ENCODE peak calls at places on chromosome 10, in four cellular contexts. One of them, this sample, is unnamed.

GRCh38 chr10:113053881-113054280 is 103.8 kb downstream of the TCF7L2 start:
- DNase-seq in HepG2: no peak
- DNase-seq in WTC11: peak; percentile 67
- DNase-seq in K562: no peak
- DNase-seq in this sample: no peak

GRCh38 chr10:44380829-44381600 is 3.9 kb downstream of the CXCL12 start:
- DNase-seq in HepG2: no peak
- DNase-seq in WTC11: no peak
- DNase-seq in K562: no peak
- DNase-seq in this sample: no peak

GRCh38 chr10:18601321-18601720 is 50.1 kb downstream of the NSUN6 start:
- DNase-seq in K562: no peak
- DNase-seq in HepG2: no peak
- DNase-seq in WTC11: no peak
- DNase-seq in this sample: no peak

GRCh38 chr10:103872137-103872933 is 17.0 kb upstream of the SH3PXD2A start:
- DNase-seq in K562: no peak
- DNase-seq in HepG2: no peak
- DNase-seq in WTC11: no peak
- DNase-seq in this sample: no peak

GRCh38 chr10:60238408-60239100 is 151.1 kb downstream of the ANK3 start:
- DNase-seq in HepG2: no peak
- DNase-seq in WTC11: peak; percentile 36
- DNase-seq in K562: no peak
- DNase-seq in this sample: peak; percentile 11

GRCh38 chr10:103104721-103105120 is 88.4 kb downstream of the NT5C2 start:
- DNase-seq in WTC11: no peak
- DNase-seq in K562: no peak
- DNase-seq in HepG2: no peak
- DNase-seq in this sample: no peak

GRCh38 chr10:60208676-60209269 is 180.9 kb downstream of the ANK3 start:
- DNase-seq in HepG2: peak; percentile 18
- DNase-seq in WTC11: no peak
- DNase-seq in K562: peak; percentile 32
- DNase-seq in this sample: peak; percentile 20

GRCh38 chr10:123622381-123622780 is 43.8 kb upstream of the GPR26 start:
- DNase-seq in K562: no peak
- DNase-seq in HepG2: no peak
- DNase-seq in WTC11: no peak
- DNase-seq in this sample: no peak

GRCh38 chr10:12823361-12823760 is 178.2 kb downstream of the CCDC3 start:
- DNase-seq in K562: no peak
- DNase-seq in WTC11: no peak
- DNase-seq in HepG2: no peak
- DNase-seq in this sample: no peak

GRCh38 chr10:12814166-12814565 is 187.3 kb downstream of the CCDC3 start:
- DNase-seq in WTC11: no peak
- DNase-seq in HepG2: no peak
- DNase-seq in K562: no peak
- DNase-seq in this sample: no peak

GRCh38 chr10:12819656-12820055 is 181.9 kb downstream of the CCDC3 start:
- DNase-seq in HepG2: no peak
- DNase-seq in WTC11: no peak
- DNase-seq in K562: no peak
- DNase-seq in this sample: no peak

GRCh38 chr10:12822374-12823170 is 178.9 kb downstream of the CCDC3 start:
- DNase-seq in K562: no peak
- DNase-seq in WTC11: no peak
- DNase-seq in HepG2: no peak
- DNase-seq in this sample: no peak

DNA sequence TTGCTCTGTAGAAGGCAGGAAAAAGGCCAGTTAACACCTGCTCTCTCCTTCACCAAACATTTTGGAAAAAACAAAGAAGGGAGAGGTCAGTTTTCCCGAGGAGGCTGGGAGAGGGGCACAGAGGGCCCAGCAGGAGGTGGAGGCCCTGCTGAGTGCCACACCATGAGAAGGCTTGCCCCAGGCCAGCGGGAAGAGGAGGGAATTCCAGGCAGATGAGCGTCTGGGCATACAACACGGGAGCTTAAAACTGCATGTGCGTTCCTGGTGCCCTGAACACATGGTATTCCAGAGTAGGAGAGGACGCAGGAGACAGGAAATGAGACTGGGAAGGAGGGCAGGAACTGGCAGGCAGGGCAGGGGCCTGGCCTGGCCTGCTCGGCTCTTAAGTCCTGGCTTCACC is 182.4 kb downstream of the CCDC3 start:
- DNase-seq in K562: no peak
- DNase-seq in HepG2: no peak
- DNase-seq in WTC11: no peak
- DNase-seq in this sample: no peak
- TF ChIP-seq ELF4 in K562: no peak
- TF ChIP-seq ELF4 in HepG2: no peak
- TF ChIP-seq ELF4 in WTC11: no peak
- TF ChIP-seq ELF4 in this sample: no peak

DNA sequence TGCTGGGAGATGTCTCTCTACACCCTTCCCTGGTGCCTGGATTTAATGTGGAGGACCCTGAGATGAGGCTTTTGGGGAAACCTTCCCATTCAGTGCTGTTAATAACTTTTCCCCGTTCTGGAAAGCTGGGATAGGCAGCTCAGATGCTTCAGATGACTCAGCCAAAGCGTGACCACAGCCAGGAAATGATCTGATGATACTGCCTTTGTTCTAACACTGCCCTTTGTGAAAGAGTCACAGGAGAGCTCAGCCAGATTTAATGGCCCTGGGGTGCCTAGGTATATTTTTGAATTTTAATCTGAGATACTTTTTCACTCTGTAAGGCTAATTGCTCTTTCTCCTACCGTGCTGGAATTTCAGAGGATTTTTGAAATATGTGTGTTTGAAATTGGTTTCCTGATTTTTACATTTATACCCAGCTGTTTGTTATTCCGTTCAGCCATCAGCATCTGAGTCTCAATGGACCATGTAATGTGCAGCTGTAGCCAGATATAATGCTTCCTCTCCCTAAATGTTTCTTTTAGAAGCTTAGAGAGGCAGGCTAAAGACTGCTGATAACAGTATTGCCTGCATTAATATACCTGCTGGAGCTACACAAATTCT is 17.7 kb downstream of the CELF2 start:
- DNase-seq in K562: no peak
- DNase-seq in WTC11: no peak
- DNase-seq in HepG2: no peak
- DNase-seq in this sample: no peak
- TF ChIP-seq ELF4 in K562: no peak
- TF ChIP-seq ELF4 in WTC11: no peak
- TF ChIP-seq ELF4 in HepG2: no peak
- TF ChIP-seq ELF4 in this sample: no peak

GRCh38 chr10:48519731-48520506 is 85.0 kb downstream of the ARHGAP22 start:
- DNase-seq in HepG2: no peak
- DNase-seq in WTC11: no peak
- DNase-seq in K562: no peak
- DNase-seq in this sample: no peak

GRCh38 chr10:48517911-48518321 is 87.0 kb downstream of the ARHGAP22 start:
- DNase-seq in HepG2: no peak
- DNase-seq in K562: no peak
- DNase-seq in WTC11: no peak
- DNase-seq in this sample: no peak

GRCh38 chr10:48518926-48519730 is 85.7 kb downstream of the ARHGAP22 start:
- DNase-seq in K562: no peak
- DNase-seq in WTC11: no peak
- DNase-seq in HepG2: no peak
- DNase-seq in this sample: no peak

GRCh38 chr10:48517482-48517881 is 87.4 kb downstream of the ARHGAP22 start:
- DNase-seq in K562: no peak
- DNase-seq in WTC11: no peak
- DNase-seq in HepG2: no peak
- DNase-seq in this sample: no peak

GRCh38 chr10:48518412-48518811 is 86.5 kb downstream of the ARHGAP22 start:
- DNase-seq in K562: no peak
- DNase-seq in WTC11: no peak
- DNase-seq in HepG2: no peak
- DNase-seq in this sample: no peak
- TF ChIP-seq ELF4 in K562: no peak
- TF ChIP-seq ELF4 in WTC11: no peak
- TF ChIP-seq ELF4 in HepG2: no peak
- TF ChIP-seq ELF4 in this sample: no peak

DNA sequence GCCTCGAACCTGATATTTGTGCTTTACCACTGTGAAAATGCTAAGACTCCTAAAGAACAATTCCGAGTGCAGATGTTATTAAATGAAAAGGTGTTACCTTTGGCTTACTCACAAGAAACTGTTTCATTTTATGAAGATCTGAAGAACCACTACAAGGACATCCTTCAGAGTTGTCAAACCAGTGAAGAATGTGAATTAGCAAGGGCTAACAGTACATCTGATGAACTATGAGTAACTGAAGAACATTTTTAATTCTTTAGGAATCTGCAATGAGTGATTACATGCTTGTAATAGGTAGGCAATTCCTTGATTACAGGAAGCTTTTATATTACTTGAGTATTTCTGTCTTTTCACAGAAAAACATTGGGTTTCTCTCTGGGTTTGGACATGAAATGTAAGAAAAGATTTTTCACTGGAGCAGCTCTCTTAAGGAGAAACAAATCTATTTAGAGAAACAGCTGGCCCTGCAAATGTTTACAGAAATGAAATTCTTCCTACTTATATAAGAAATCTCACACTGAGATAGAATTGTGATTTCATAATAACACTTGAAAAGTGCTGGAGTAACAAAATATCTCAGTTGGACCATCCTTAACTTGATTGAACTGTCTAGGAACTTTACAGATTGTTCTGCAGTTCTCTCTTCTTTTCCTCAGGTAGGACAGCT is 47.7 kb downstream of the MINPP1 start:
- DNase-seq in K562: no peak
- DNase-seq in HepG2: no peak
- DNase-seq in WTC11: no peak
- DNase-seq in this sample: no peak
- TF ChIP-seq ELF4 in K562: no peak
- TF ChIP-seq ELF4 in HepG2: no peak
- TF ChIP-seq ELF4 in WTC11: no peak
- TF ChIP-seq ELF4 in this sample: no peak

DNA sequence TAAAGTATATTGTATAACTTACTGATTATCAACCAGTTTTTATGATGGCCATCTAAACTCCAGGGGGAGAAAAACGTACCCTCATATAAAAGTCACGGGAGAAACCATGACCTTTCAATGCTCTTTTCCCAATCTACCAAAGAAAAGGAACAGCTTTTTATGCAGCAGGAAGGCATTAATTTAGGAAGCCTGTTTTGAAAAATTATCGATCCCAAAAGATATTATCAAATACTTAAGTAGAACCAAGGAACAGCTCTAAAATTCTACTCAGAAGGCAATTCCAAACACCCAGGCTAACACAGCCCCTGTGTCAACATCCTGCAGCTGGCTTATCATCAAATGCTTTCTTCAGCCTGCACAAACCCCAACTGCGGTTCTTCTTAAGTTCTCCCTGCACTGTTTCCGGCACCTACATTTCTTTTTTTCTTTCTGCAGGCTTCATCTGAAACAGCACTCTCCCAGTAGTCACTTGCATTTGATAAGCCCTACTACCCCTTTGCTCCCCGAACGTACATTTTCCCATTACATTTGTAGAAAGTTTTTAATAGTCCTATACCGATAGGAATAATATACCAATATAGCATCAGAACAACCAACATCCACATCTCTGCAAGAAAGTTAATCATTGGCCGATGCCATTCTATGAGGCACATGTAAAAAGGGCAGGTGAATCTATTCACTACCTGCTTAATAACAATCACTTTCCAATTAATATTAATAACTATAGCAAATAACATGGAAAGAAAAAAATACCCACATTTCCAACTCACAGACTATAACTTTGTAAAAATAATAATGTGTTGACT is 47.9 kb downstream of the PIP4K2A start:
- DNase-seq in K562: no peak
- DNase-seq in HepG2: peak; percentile 18
- DNase-seq in WTC11: no peak
- DNase-seq in this sample: no peak
- TF ChIP-seq ELF4 in K562: no peak
- TF ChIP-seq ELF4 in HepG2: no peak
- TF ChIP-seq ELF4 in WTC11: no peak
- TF ChIP-seq ELF4 in this sample: no peak

GRCh38 chr10:84824525-84824924 is 496.1 kb downstream of the CCSER2 start:
- DNase-seq in K562: no peak
- DNase-seq in WTC11: no peak
- DNase-seq in HepG2: no peak
- DNase-seq in this sample: no peak

GRCh38 chr10:84820121-84820520 is 491.7 kb downstream of the CCSER2 start:
- DNase-seq in K562: no peak
- DNase-seq in WTC11: no peak
- DNase-seq in HepG2: peak; percentile 11
- DNase-seq in this sample: peak; percentile 19

GRCh38 chr10:84820596-84820995 is 492.2 kb downstream of the CCSER2 start:
- DNase-seq in K562: no peak
- DNase-seq in HepG2: no peak
- DNase-seq in WTC11: no peak
- DNase-seq in this sample: no peak

GRCh38 chr10:84825330-84825729 is 496.9 kb downstream of the CCSER2 start:
- DNase-seq in K562: no peak
- DNase-seq in HepG2: no peak
- DNase-seq in WTC11: no peak
- DNase-seq in this sample: no peak

GRCh38 chr10:84822926-84823325 is 494.5 kb downstream of the CCSER2 start:
- DNase-seq in WTC11: no peak
- DNase-seq in K562: no peak
- DNase-seq in HepG2: no peak
- DNase-seq in this sample: no peak
- TF ChIP-seq ELF4 in WTC11: no peak
- TF ChIP-seq ELF4 in K562: no peak
- TF ChIP-seq ELF4 in HepG2: no peak
- TF ChIP-seq ELF4 in this sample: no peak

GRCh38 chr10:24494236-24494635 is 229.5 kb downstream of the ARHGAP21 start:
- DNase-seq in HepG2: no peak
- DNase-seq in WTC11: no peak
- DNase-seq in K562: no peak
- DNase-seq in this sample: no peak

GRCh38 chr10:24495666-24496065 is 228.0 kb downstream of the ARHGAP21 start:
- DNase-seq in HepG2: no peak
- DNase-seq in WTC11: no peak
- DNase-seq in K562: no peak
- DNase-seq in this sample: no peak

GRCh38 chr10:24494777-24495176 is 228.9 kb downstream of the ARHGAP21 start:
- DNase-seq in WTC11: peak; percentile 36
- DNase-seq in HepG2: no peak
- DNase-seq in K562: no peak
- DNase-seq in this sample: no peak

GRCh38 chr10:24496066-24496465 is 227.6 kb downstream of the ARHGAP21 start:
- DNase-seq in K562: no peak
- DNase-seq in WTC11: no peak
- DNase-seq in HepG2: no peak
- DNase-seq in this sample: no peak

DNA sequence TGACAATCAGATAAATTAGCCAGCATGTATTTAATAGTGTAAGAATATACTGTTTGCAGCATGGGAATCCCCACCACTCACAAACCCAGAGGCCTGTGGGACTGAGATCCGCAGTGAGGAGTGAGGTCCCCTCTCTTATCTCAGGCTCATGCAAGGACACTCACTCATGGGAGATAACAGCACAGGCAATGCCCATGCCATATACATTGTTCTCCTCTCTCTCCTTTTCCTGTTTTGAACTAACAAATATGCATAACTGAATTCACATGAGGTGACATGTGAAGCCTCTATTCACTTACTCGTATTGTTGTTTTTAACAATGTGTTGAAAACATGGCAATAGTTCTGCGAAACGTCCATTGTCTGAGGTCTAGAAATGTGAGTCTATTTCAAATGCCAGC is 230.5 kb downstream of the ARHGAP21 start:
- DNase-seq in K562: no peak
- DNase-seq in WTC11: no peak
- DNase-seq in HepG2: no peak
- DNase-seq in this sample: no peak
- TF ChIP-seq ELF4 in K562: no peak
- TF ChIP-seq ELF4 in WTC11: no peak
- TF ChIP-seq ELF4 in HepG2: no peak
- TF ChIP-seq ELF4 in this sample: no peak

This sample was measured in HEK293T.